ENCODE peak calls at places on chromosomes 3 and 15, in nine cellular contexts. V is stimulated activated naive CD8-positive, alpha-beta T cell treated with anti-CD3 and anti-CD28 coated beads, Interleukin-15, Interleukin-2, amounts not matched to agents 100 U/mL and 50 U/mL, for 24 hours; N is GM13977; I is left cardiac atrium; X is activated CD4-positive, alpha-beta T cell treated with anti-CD3 and anti-CD28 coated beads, Interleukin-2, amount 10 ng/mL, durations not matched to agents 7 days and 5 days; T is Right ventricle myocardium superior; A is stimulated activated CD8-positive, alpha-beta memory T cell treated with anti-CD3 and anti-CD28 coated beads, Interleukin-2, amount 100 ng/mL, for 1 hour; E is stimulated activated CD4-positive, alpha-beta T cell treated with anti-CD3 and anti-CD28 coated beads, Interleukin-12 subunit alpha, Interleukin-12 subunit beta, amount 100 ng/mL, for 24 hours; C is activated gamma-delta T cell treated with anti-CD3 and anti-CD28 coated beads, Interleukin-2, amount 50 U/mL, for 16 hours. R is an unnamed sample.

GRCh38 chr15:32867313-32867626 is 149.5 kb downstream of the GREM1 start:
- DNase-seq in V (no peak), N (no peak), I (no peak), X (no peak), T (no peak), A (no peak), E (no peak), C (no peak), R (no peak)

GRCh38 chr15:85583404-85584390 is 203.3 kb downstream of the AKAP13 start:
- DNase-seq in V (peak), N (peak), I (peak), X (no peak), T (no peak), A (no peak), E (peak), C (peak), R (no peak)

GRCh38 chr3:53885239-53885638 is 3.3 kb upstream of the ACTR8 start:
- DNase-seq in V (no peak), N (no peak), I (no peak), X (no peak), T (no peak), A (no peak), E (no peak), C (no peak), R (no peak)

GRCh38 chr3:117084739-117085270 is 375.2 kb downstream of the TUSC7 start:
- DNase-seq in V (no peak), N (no peak), I (no peak), X (no peak), T (no peak), A (no peak), E (no peak), C (no peak), R (no peak)

GRCh38 chr3:181932039-181932438 is 220.3 kb downstream of the SOX2 start:
- DNase-seq in V (no peak), N (no peak), I (no peak), X (no peak), T (no peak), A (no peak), E (no peak), C (no peak), R (no peak)

GRCh38 chr3:113174806-113175490 is 36.4 kb upstream of the BOC start:
- DNase-seq in V (no peak), N (no peak), I (no peak), X (no peak), T (no peak), A (no peak), E (no peak), C (no peak), R (no peak)

GRCh38 chr15:82656641-82657266 is 9.6 kb upstream of the CPEB1 start:
- DNase-seq in V (no peak), N (no peak), I (no peak), X (no peak), T (no peak), A (no peak), E (no peak), C (no peak), R (no peak)

GRCh38 chr3:185280572-185281365 is 26.9 kb upstream of the EHHADH start:
- DNase-seq in V (no peak), N (peak), I (no peak), X (peak), T (no peak), A (no peak), E (no peak), C (no peak), R (no peak)

GRCh38 chr3:61936344-61936937 is 375.1 kb downstream of the PTPRG start:
- DNase-seq in V (peak), N (peak), I (no peak), X (peak), T (no peak), A (no peak), E (peak), C (no peak), R (no peak)

GRCh38 chr3:153623834-153624233 is 461.8 kb downstream of the RAP2B start:
- DNase-seq in V (no peak), N (no peak), I (no peak), X (no peak), T (no peak), A (no peak), E (no peak), C (no peak), R (no peak)

GRCh38 chr3:149085828-149086231 is 503 bp downstream of the HLTF start:
- DNase-seq in V (no peak), N (peak), I (no peak), X (peak), T (no peak), A (no peak), E (peak), C (no peak), R (no peak)

GRCh38 chr3:161415506-161416231 is 44.4 kb upstream of the SPTSSB start:
- DNase-seq in V (no peak), N (no peak), I (peak), X (no peak), T (no peak), A (no peak), E (no peak), C (no peak), R (no peak)

GRCh38 chr3:59593380-59593779 is 543.6 kb upstream of the CFAP20DC start:
- DNase-seq in V (no peak), N (no peak), I (no peak), X (no peak), T (no peak), A (no peak), E (no peak), C (no peak), R (no peak)

GRCh38 chr3:159171333-159171732 is 369.5 kb downstream of the MFSD1 start:
- DNase-seq in V (no peak), N (no peak), I (no peak), X (no peak), T (no peak), A (no peak), E (no peak), C (no peak), R (no peak)

GRCh38 chr15:73891328-73891975 is 18.1 kb downstream of the TBC1D21 start:
- DNase-seq in V (no peak), N (no peak), I (no peak), X (no peak), T (no peak), A (no peak), E (no peak), C (no peak), R (no peak)

GRCh38 chr3:145767909-145768308 is 393.1 kb downstream of the PLOD2 start:
- DNase-seq in V (no peak), N (no peak), I (no peak), X (no peak), T (no peak), A (no peak), E (no peak), C (no peak), R (no peak)

GRCh38 chr3:39290255-39290654 is 10.4 kb upstream of the CX3CR1 start:
- DNase-seq in V (no peak), N (no peak), I (no peak), X (no peak), T (no peak), A (no peak), E (no peak), C (no peak), R (no peak)

R was measured in activated B cell treated with CpG ODN at 0.5 μM for 24 hours.